ENCODE peak calls at places on chromosome 15, in ten cellular contexts. One of them, this sample, is unnamed.

GRCh38 chr15:67762610-67763368 is 62.5 kb upstream of the SKOR1 start:
- DNase-seq in uterus: no peak
- DNase-seq in stimulated activated CD8-positive, alpha-beta memory T cell treated with anti-CD3 and anti-CD28 coated beads, Interleukin-7, amount 100 ng/mL, for 24 hours: no peak
- DNase-seq in GM10248: peak; percentile 71
- DNase-seq in fibroblast of pulmonary artery: no peak
- DNase-seq in putamen: no peak
- DNase-seq in activated naive CD4-positive, alpha-beta T cell treated with Interleukin-2 at 50 U/mL for 16 hours: peak; percentile 55
- DNase-seq in breast epithelium: no peak
- DNase-seq in astrocyte of the spinal cord: no peak
- DNase-seq in T follicular helper cell: no peak
- DNase-seq in this sample: no peak

GRCh38 chr15:68418611-68419161 is 13.3 kb downstream of the ITGA11 start:
- DNase-seq in uterus: peak; percentile 81
- DNase-seq in stimulated activated CD8-positive, alpha-beta memory T cell treated with anti-CD3 and anti-CD28 coated beads, Interleukin-7, amount 100 ng/mL, for 24 hours: no peak
- DNase-seq in GM10248: no peak
- DNase-seq in fibroblast of pulmonary artery: peak; percentile 84
- DNase-seq in putamen: no peak
- DNase-seq in activated naive CD4-positive, alpha-beta T cell treated with Interleukin-2 at 50 U/mL for 16 hours: no peak
- DNase-seq in breast epithelium: peak; percentile 19
- DNase-seq in astrocyte of the spinal cord: peak; percentile 72
- DNase-seq in T follicular helper cell: no peak
- DNase-seq in this sample: no peak

GRCh38 chr15:71189723-71190122 is 74.5 kb downstream of the THSD4 start:
- DNase-seq in uterus: no peak
- DNase-seq in stimulated activated CD8-positive, alpha-beta memory T cell treated with anti-CD3 and anti-CD28 coated beads, Interleukin-7, amount 100 ng/mL, for 24 hours: no peak
- DNase-seq in GM10248: no peak
- DNase-seq in fibroblast of pulmonary artery: no peak
- DNase-seq in putamen: no peak
- DNase-seq in activated naive CD4-positive, alpha-beta T cell treated with Interleukin-2 at 50 U/mL for 16 hours: no peak
- DNase-seq in breast epithelium: no peak
- DNase-seq in astrocyte of the spinal cord: peak; percentile 48
- DNase-seq in T follicular helper cell: no peak
- DNase-seq in this sample: no peak

GRCh38 chr15:51600114-51600513 is 22.5 kb downstream of the DMXL2 start:
- DNase-seq in uterus: no peak
- DNase-seq in stimulated activated CD8-positive, alpha-beta memory T cell treated with anti-CD3 and anti-CD28 coated beads, Interleukin-7, amount 100 ng/mL, for 24 hours: no peak
- DNase-seq in GM10248: no peak
- DNase-seq in fibroblast of pulmonary artery: no peak
- DNase-seq in putamen: no peak
- DNase-seq in activated naive CD4-positive, alpha-beta T cell treated with Interleukin-2 at 50 U/mL for 16 hours: no peak
- DNase-seq in breast epithelium: no peak
- DNase-seq in astrocyte of the spinal cord: peak; percentile 20
- DNase-seq in T follicular helper cell: no peak
- DNase-seq in this sample: no peak

GRCh38 chr15:41881925-41882688 is 11.7 kb downstream of the SPTBN5 start:
- DNase-seq in uterus: no peak
- DNase-seq in stimulated activated CD8-positive, alpha-beta memory T cell treated with anti-CD3 and anti-CD28 coated beads, Interleukin-7, amount 100 ng/mL, for 24 hours: no peak
- DNase-seq in GM10248: no peak
- DNase-seq in fibroblast of pulmonary artery: peak; percentile 15
- DNase-seq in putamen: no peak
- DNase-seq in activated naive CD4-positive, alpha-beta T cell treated with Interleukin-2 at 50 U/mL for 16 hours: no peak
- DNase-seq in breast epithelium: no peak
- DNase-seq in astrocyte of the spinal cord: peak; percentile 22
- DNase-seq in T follicular helper cell: no peak
- DNase-seq in this sample: no peak

GRCh38 chr15:50670115-50670514 is 16.5 kb downstream of the TRPM7 start:
- DNase-seq in uterus: no peak
- DNase-seq in stimulated activated CD8-positive, alpha-beta memory T cell treated with anti-CD3 and anti-CD28 coated beads, Interleukin-7, amount 100 ng/mL, for 24 hours: no peak
- DNase-seq in GM10248: no peak
- DNase-seq in fibroblast of pulmonary artery: no peak
- DNase-seq in putamen: no peak
- DNase-seq in activated naive CD4-positive, alpha-beta T cell treated with Interleukin-2 at 50 U/mL for 16 hours: no peak
- DNase-seq in breast epithelium: no peak
- DNase-seq in astrocyte of the spinal cord: no peak
- DNase-seq in T follicular helper cell: no peak
- DNase-seq in this sample: no peak

GRCh38 chr15:81338422-81339007 is 14.6 kb upstream of the STARD5 start:
- DNase-seq in uterus: peak; percentile 87
- DNase-seq in stimulated activated CD8-positive, alpha-beta memory T cell treated with anti-CD3 and anti-CD28 coated beads, Interleukin-7, amount 100 ng/mL, for 24 hours: no peak
- DNase-seq in GM10248: no peak
- DNase-seq in fibroblast of pulmonary artery: peak; percentile 94
- DNase-seq in putamen: no peak
- DNase-seq in activated naive CD4-positive, alpha-beta T cell treated with Interleukin-2 at 50 U/mL for 16 hours: no peak
- DNase-seq in breast epithelium: peak; percentile 59
- DNase-seq in astrocyte of the spinal cord: peak; percentile 89
- DNase-seq in T follicular helper cell: no peak
- DNase-seq in this sample: peak; percentile 44

GRCh38 chr15:31831596-31831995 is 198.7 kb upstream of the CHRNA7 start:
- DNase-seq in uterus: no peak
- DNase-seq in stimulated activated CD8-positive, alpha-beta memory T cell treated with anti-CD3 and anti-CD28 coated beads, Interleukin-7, amount 100 ng/mL, for 24 hours: no peak
- DNase-seq in GM10248: no peak
- DNase-seq in fibroblast of pulmonary artery: no peak
- DNase-seq in putamen: no peak
- DNase-seq in activated naive CD4-positive, alpha-beta T cell treated with Interleukin-2 at 50 U/mL for 16 hours: no peak
- DNase-seq in breast epithelium: no peak
- DNase-seq in astrocyte of the spinal cord: no peak
- DNase-seq in T follicular helper cell: no peak
- DNase-seq in this sample: no peak

GRCh38 chr15:60751985-60752952 is 273.3 kb upstream of the ICE2 start:
- DNase-seq in uterus: peak; percentile 47
- DNase-seq in stimulated activated CD8-positive, alpha-beta memory T cell treated with anti-CD3 and anti-CD28 coated beads, Interleukin-7, amount 100 ng/mL, for 24 hours: no peak
- DNase-seq in GM10248: no peak
- DNase-seq in fibroblast of pulmonary artery: peak; percentile 88
- DNase-seq in putamen: peak; percentile 65
- DNase-seq in activated naive CD4-positive, alpha-beta T cell treated with Interleukin-2 at 50 U/mL for 16 hours: no peak
- DNase-seq in breast epithelium: peak; percentile 22
- DNase-seq in astrocyte of the spinal cord: peak; percentile 93
- DNase-seq in T follicular helper cell: no peak
- DNase-seq in this sample: no peak

GRCh38 chr15:66826504-66826903 is 124.5 kb downstream of the SMAD6 start:
- DNase-seq in uterus: no peak
- DNase-seq in stimulated activated CD8-positive, alpha-beta memory T cell treated with anti-CD3 and anti-CD28 coated beads, Interleukin-7, amount 100 ng/mL, for 24 hours: no peak
- DNase-seq in GM10248: no peak
- DNase-seq in fibroblast of pulmonary artery: no peak
- DNase-seq in putamen: no peak
- DNase-seq in activated naive CD4-positive, alpha-beta T cell treated with Interleukin-2 at 50 U/mL for 16 hours: no peak
- DNase-seq in breast epithelium: no peak
- DNase-seq in astrocyte of the spinal cord: no peak
- DNase-seq in T follicular helper cell: no peak
- DNase-seq in this sample: no peak

GRCh38 chr15:77481670-77482069 is 61.0 kb downstream of the HMG20A start:
- DNase-seq in uterus: no peak
- DNase-seq in stimulated activated CD8-positive, alpha-beta memory T cell treated with anti-CD3 and anti-CD28 coated beads, Interleukin-7, amount 100 ng/mL, for 24 hours: no peak
- DNase-seq in GM10248: no peak
- DNase-seq in fibroblast of pulmonary artery: peak; percentile 60
- DNase-seq in putamen: no peak
- DNase-seq in activated naive CD4-positive, alpha-beta T cell treated with Interleukin-2 at 50 U/mL for 16 hours: no peak
- DNase-seq in breast epithelium: no peak
- DNase-seq in astrocyte of the spinal cord: no peak
- DNase-seq in T follicular helper cell: no peak
- DNase-seq in this sample: no peak

GRCh38 chr15:57302640-57303257 is 73.6 kb upstream of the CGNL1 start:
- DNase-seq in uterus: no peak
- DNase-seq in stimulated activated CD8-positive, alpha-beta memory T cell treated with anti-CD3 and anti-CD28 coated beads, Interleukin-7, amount 100 ng/mL, for 24 hours: no peak
- DNase-seq in GM10248: no peak
- DNase-seq in fibroblast of pulmonary artery: no peak
- DNase-seq in putamen: no peak
- DNase-seq in activated naive CD4-positive, alpha-beta T cell treated with Interleukin-2 at 50 U/mL for 16 hours: no peak
- DNase-seq in breast epithelium: no peak
- DNase-seq in astrocyte of the spinal cord: no peak
- DNase-seq in T follicular helper cell: no peak
- DNase-seq in this sample: no peak

GRCh38 chr15:45795487-45796069 is 160.7 kb downstream of the SQOR start:
- DNase-seq in uterus: no peak
- DNase-seq in stimulated activated CD8-positive, alpha-beta memory T cell treated with anti-CD3 and anti-CD28 coated beads, Interleukin-7, amount 100 ng/mL, for 24 hours: no peak
- DNase-seq in GM10248: no peak
- DNase-seq in fibroblast of pulmonary artery: peak; percentile 80
- DNase-seq in putamen: peak; percentile 38
- DNase-seq in activated naive CD4-positive, alpha-beta T cell treated with Interleukin-2 at 50 U/mL for 16 hours: no peak
- DNase-seq in breast epithelium: no peak
- DNase-seq in astrocyte of the spinal cord: peak; percentile 10
- DNase-seq in T follicular helper cell: no peak
- DNase-seq in this sample: no peak

GRCh38 chr15:99704444-99704838 is 28.8 kb downstream of the LYSMD4 start:
- DNase-seq in uterus: peak; percentile 68
- DNase-seq in stimulated activated CD8-positive, alpha-beta memory T cell treated with anti-CD3 and anti-CD28 coated beads, Interleukin-7, amount 100 ng/mL, for 24 hours: no peak
- DNase-seq in GM10248: peak; percentile 56
- DNase-seq in fibroblast of pulmonary artery: peak; percentile 95
- DNase-seq in putamen: peak; percentile 84
- DNase-seq in activated naive CD4-positive, alpha-beta T cell treated with Interleukin-2 at 50 U/mL for 16 hours: no peak
- DNase-seq in breast epithelium: no peak
- DNase-seq in astrocyte of the spinal cord: peak; percentile 91
- DNase-seq in T follicular helper cell: no peak
- DNase-seq in this sample: no peak

GRCh38 chr15:65374334-65374733 is 3.5 kb downstream of the IGDCC3 start:
- DNase-seq in uterus: no peak
- DNase-seq in stimulated activated CD8-positive, alpha-beta memory T cell treated with anti-CD3 and anti-CD28 coated beads, Interleukin-7, amount 100 ng/mL, for 24 hours: no peak
- DNase-seq in GM10248: no peak
- DNase-seq in fibroblast of pulmonary artery: no peak
- DNase-seq in putamen: no peak
- DNase-seq in activated naive CD4-positive, alpha-beta T cell treated with Interleukin-2 at 50 U/mL for 16 hours: no peak
- DNase-seq in breast epithelium: no peak
- DNase-seq in astrocyte of the spinal cord: no peak
- DNase-seq in T follicular helper cell: no peak
- DNase-seq in this sample: no peak

GRCh38 chr15:56249080-56249479 is 5.4 kb upstream of the RFX7 start:
- DNase-seq in uterus: no peak
- DNase-seq in stimulated activated CD8-positive, alpha-beta memory T cell treated with anti-CD3 and anti-CD28 coated beads, Interleukin-7, amount 100 ng/mL, for 24 hours: no peak
- DNase-seq in GM10248: no peak
- DNase-seq in fibroblast of pulmonary artery: peak; percentile 80
- DNase-seq in putamen: no peak
- DNase-seq in activated naive CD4-positive, alpha-beta T cell treated with Interleukin-2 at 50 U/mL for 16 hours: no peak
- DNase-seq in breast epithelium: no peak
- DNase-seq in astrocyte of the spinal cord: peak; percentile 63
- DNase-seq in T follicular helper cell: no peak
- DNase-seq in this sample: no peak

GRCh38 chr15:60074181-60074885 is 70.2 kb downstream of the FOXB1 start:
- DNase-seq in uterus: no peak
- DNase-seq in stimulated activated CD8-positive, alpha-beta memory T cell treated with anti-CD3 and anti-CD28 coated beads, Interleukin-7, amount 100 ng/mL, for 24 hours: no peak
- DNase-seq in GM10248: no peak
- DNase-seq in fibroblast of pulmonary artery: peak; percentile 11
- DNase-seq in putamen: no peak
- DNase-seq in activated naive CD4-positive, alpha-beta T cell treated with Interleukin-2 at 50 U/mL for 16 hours: no peak
- DNase-seq in breast epithelium: no peak
- DNase-seq in astrocyte of the spinal cord: peak; percentile 52
- DNase-seq in T follicular helper cell: no peak
- DNase-seq in this sample: no peak

GRCh38 chr15:88900309-88900981 is 5.1 kb upstream of the HAPLN3 start:
- DNase-seq in uterus: no peak
- DNase-seq in stimulated activated CD8-positive, alpha-beta memory T cell treated with anti-CD3 and anti-CD28 coated beads, Interleukin-7, amount 100 ng/mL, for 24 hours: no peak
- DNase-seq in GM10248: no peak
- DNase-seq in fibroblast of pulmonary artery: peak; percentile 33
- DNase-seq in putamen: no peak
- DNase-seq in activated naive CD4-positive, alpha-beta T cell treated with Interleukin-2 at 50 U/mL for 16 hours: no peak
- DNase-seq in breast epithelium: no peak
- DNase-seq in astrocyte of the spinal cord: peak; percentile 36
- DNase-seq in T follicular helper cell: no peak
- DNase-seq in this sample: no peak

GRCh38 chr15:69034352-69034751 is 19.9 kb downstream of the NOX5 start:
- DNase-seq in uterus: no peak
- DNase-seq in stimulated activated CD8-positive, alpha-beta memory T cell treated with anti-CD3 and anti-CD28 coated beads, Interleukin-7, amount 100 ng/mL, for 24 hours: no peak
- DNase-seq in GM10248: no peak
- DNase-seq in fibroblast of pulmonary artery: peak; percentile 56
- DNase-seq in putamen: no peak
- DNase-seq in activated naive CD4-positive, alpha-beta T cell treated with Interleukin-2 at 50 U/mL for 16 hours: no peak
- DNase-seq in breast epithelium: no peak
- DNase-seq in astrocyte of the spinal cord: peak; percentile 89
- DNase-seq in T follicular helper cell: no peak
- DNase-seq in this sample: no peak

GRCh38 chr15:93250905-93251304 is 161.9 kb upstream of the RGMA start:
- DNase-seq in uterus: peak; percentile 27
- DNase-seq in stimulated activated CD8-positive, alpha-beta memory T cell treated with anti-CD3 and anti-CD28 coated beads, Interleukin-7, amount 100 ng/mL, for 24 hours: no peak
- DNase-seq in GM10248: no peak
- DNase-seq in fibroblast of pulmonary artery: no peak
- DNase-seq in putamen: peak; percentile 7
- DNase-seq in activated naive CD4-positive, alpha-beta T cell treated with Interleukin-2 at 50 U/mL for 16 hours: no peak
- DNase-seq in breast epithelium: no peak
- DNase-seq in astrocyte of the spinal cord: no peak
- DNase-seq in T follicular helper cell: no peak
- DNase-seq in this sample: no peak

GRCh38 chr15:96068897-96069296 is 261.6 kb upstream of the NR2F2 start:
- DNase-seq in uterus: no peak
- DNase-seq in stimulated activated CD8-positive, alpha-beta memory T cell treated with anti-CD3 and anti-CD28 coated beads, Interleukin-7, amount 100 ng/mL, for 24 hours: no peak
- DNase-seq in GM10248: no peak
- DNase-seq in fibroblast of pulmonary artery: no peak
- DNase-seq in putamen: no peak
- DNase-seq in activated naive CD4-positive, alpha-beta T cell treated with Interleukin-2 at 50 U/mL for 16 hours: no peak
- DNase-seq in breast epithelium: no peak
- DNase-seq in astrocyte of the spinal cord: no peak
- DNase-seq in T follicular helper cell: no peak
- DNase-seq in this sample: no peak

GRCh38 chr15:59166156-59166555 is 40.5 kb upstream of the LDHAL6B start:
- DNase-seq in uterus: no peak
- DNase-seq in stimulated activated CD8-positive, alpha-beta memory T cell treated with anti-CD3 and anti-CD28 coated beads, Interleukin-7, amount 100 ng/mL, for 24 hours: no peak
- DNase-seq in GM10248: no peak
- DNase-seq in fibroblast of pulmonary artery: peak; percentile 50
- DNase-seq in putamen: no peak
- DNase-seq in activated naive CD4-positive, alpha-beta T cell treated with Interleukin-2 at 50 U/mL for 16 hours: no peak
- DNase-seq in breast epithelium: no peak
- DNase-seq in astrocyte of the spinal cord: no peak
- DNase-seq in T follicular helper cell: no peak
- DNase-seq in this sample: no peak

GRCh38 chr15:41827880-41828746 is at the start of gene JMJD7:
- DNase-seq in uterus: peak; percentile 93
- DNase-seq in stimulated activated CD8-positive, alpha-beta memory T cell treated with anti-CD3 and anti-CD28 coated beads, Interleukin-7, amount 100 ng/mL, for 24 hours: peak; percentile 96
- DNase-seq in GM10248: peak; percentile 100
- DNase-seq in fibroblast of pulmonary artery: peak; percentile 87
- DNase-seq in putamen: peak; percentile 91
- DNase-seq in activated naive CD4-positive, alpha-beta T cell treated with Interleukin-2 at 50 U/mL for 16 hours: peak; percentile 95
- DNase-seq in breast epithelium: peak; percentile 85
- DNase-seq in astrocyte of the spinal cord: peak; percentile 84
- DNase-seq in T follicular helper cell: peak; percentile 92
- DNase-seq in this sample: peak; percentile 84

GRCh38 chr15:100880139-100880896 is 687 bp downstream of the ALDH1A3 start:
- DNase-seq in uterus: no peak
- DNase-seq in stimulated activated CD8-positive, alpha-beta memory T cell treated with anti-CD3 and anti-CD28 coated beads, Interleukin-7, amount 100 ng/mL, for 24 hours: no peak
- DNase-seq in GM10248: no peak
- DNase-seq in fibroblast of pulmonary artery: peak; percentile 45
- DNase-seq in putamen: no peak
- DNase-seq in activated naive CD4-positive, alpha-beta T cell treated with Interleukin-2 at 50 U/mL for 16 hours: no peak
- DNase-seq in breast epithelium: no peak
- DNase-seq in astrocyte of the spinal cord: peak; percentile 35
- DNase-seq in T follicular helper cell: no peak
- DNase-seq in this sample: no peak

GRCh38 chr15:62940755-62941361 is 101.7 kb upstream of the TPM1 start:
- DNase-seq in uterus: peak; percentile 85
- DNase-seq in stimulated activated CD8-positive, alpha-beta memory T cell treated with anti-CD3 and anti-CD28 coated beads, Interleukin-7, amount 100 ng/mL, for 24 hours: no peak
- DNase-seq in GM10248: no peak
- DNase-seq in fibroblast of pulmonary artery: peak; percentile 92
- DNase-seq in putamen: peak; percentile 50
- DNase-seq in activated naive CD4-positive, alpha-beta T cell treated with Interleukin-2 at 50 U/mL for 16 hours: no peak
- DNase-seq in breast epithelium: peak; percentile 32
- DNase-seq in astrocyte of the spinal cord: peak; percentile 97
- DNase-seq in T follicular helper cell: no peak
- DNase-seq in this sample: no peak

GRCh38 chr15:82093325-82093724 is 47.5 kb upstream of the MEX3B start:
- DNase-seq in uterus: no peak
- DNase-seq in stimulated activated CD8-positive, alpha-beta memory T cell treated with anti-CD3 and anti-CD28 coated beads, Interleukin-7, amount 100 ng/mL, for 24 hours: no peak
- DNase-seq in GM10248: no peak
- DNase-seq in fibroblast of pulmonary artery: no peak
- DNase-seq in putamen: no peak
- DNase-seq in activated naive CD4-positive, alpha-beta T cell treated with Interleukin-2 at 50 U/mL for 16 hours: no peak
- DNase-seq in breast epithelium: no peak
- DNase-seq in astrocyte of the spinal cord: no peak
- DNase-seq in T follicular helper cell: no peak
- DNase-seq in this sample: no peak

GRCh38 chr15:68404056-68404798 is 27.7 kb downstream of the ITGA11 start:
- DNase-seq in uterus: peak; percentile 19
- DNase-seq in stimulated activated CD8-positive, alpha-beta memory T cell treated with anti-CD3 and anti-CD28 coated beads, Interleukin-7, amount 100 ng/mL, for 24 hours: no peak
- DNase-seq in GM10248: no peak
- DNase-seq in fibroblast of pulmonary artery: no peak
- DNase-seq in putamen: no peak
- DNase-seq in activated naive CD4-positive, alpha-beta T cell treated with Interleukin-2 at 50 U/mL for 16 hours: no peak
- DNase-seq in breast epithelium: peak; percentile 8
- DNase-seq in astrocyte of the spinal cord: no peak
- DNase-seq in T follicular helper cell: no peak
- DNase-seq in this sample: no peak

This sample was measured in omental fat pad.